ENCODE peak calls at places on chromosomes 11 and 22, in four cellular contexts. D is NB4, G is foreskin fibroblast, Z is GM10248. E is an unnamed sample.

GRCh38 chr11:297666-298405 is 1.5 kb downstream of the IFITM5 start:
- DNase-seq in D (no peak), G (peak; percentile 77), Z (no peak), E (no peak)

GRCh38 chr22:25383892-25384291 is 164.5 kb downstream of the CRYBB2 start:
- DNase-seq in D (no peak), G (no peak), Z (no peak), E (no peak)

GRCh38 chr11:64101461-64101860 is 64.5 kb downstream of the MACROD1 start:
- DNase-seq in D (no peak), G (peak; percentile 56), Z (no peak), E (no peak)

GRCh38 chr11:75429641-75429901 is 3.4 kb downstream of the KLHL35 start:
- DNase-seq in D (no peak), G (no peak), Z (no peak), E (no peak)

GRCh38 chr11:130448416-130449068 is at the start of gene ADAMTS15:
- DNase-seq in D (peak; percentile 98), G (peak; percentile 88), Z (peak; percentile 58), E (peak; percentile 69)

GRCh38 chr11:17244046-17244445 is 32.5 kb upstream of the NUCB2 start:
- DNase-seq in D (no peak), G (no peak), Z (no peak), E (peak; percentile 28)

GRCh38 chr22:26321469-26321913 is 107.6 kb upstream of the ASPHD2 start:
- DNase-seq in D (no peak), G (peak; percentile 91), Z (no peak), E (no peak)

GRCh38 chr22:18136563-18137320 is 13.2 kb upstream of the USP18 start:
- DNase-seq in D (no peak), G (no peak), Z (no peak), E (no peak)

GRCh38 chr11:133897331-133897650 is 52.0 kb upstream of the SPATA19 start:
- DNase-seq in D (no peak), G (no peak), Z (no peak), E (no peak)

GRCh38 chr22:18056161-18056666 is 21.6 kb upstream of the PEX26 start:
- DNase-seq in D (no peak), G (peak; percentile 90), Z (peak; percentile 46), E (peak; percentile 63)

GRCh38 chr11:76695133-76695532 is 24.6 kb upstream of the LRRC32 start:
- DNase-seq in D (peak; percentile 25), G (peak; percentile 58), Z (no peak), E (no peak)
- TF ChIP-seq CTCF in D (no peak), G (no peak), Z (no peak), E (no peak)

GRCh38 chr11:128776434-128777284 is 82.8 kb downstream of the FLI1 start:
- DNase-seq in D (peak; percentile 54), G (no peak), Z (peak; percentile 61), E (peak; percentile 65)
- TF ChIP-seq CTCF in D (peak; percentile 51), G (peak; percentile 18), Z (peak; percentile 42), E (peak; percentile 43)

DNA sequence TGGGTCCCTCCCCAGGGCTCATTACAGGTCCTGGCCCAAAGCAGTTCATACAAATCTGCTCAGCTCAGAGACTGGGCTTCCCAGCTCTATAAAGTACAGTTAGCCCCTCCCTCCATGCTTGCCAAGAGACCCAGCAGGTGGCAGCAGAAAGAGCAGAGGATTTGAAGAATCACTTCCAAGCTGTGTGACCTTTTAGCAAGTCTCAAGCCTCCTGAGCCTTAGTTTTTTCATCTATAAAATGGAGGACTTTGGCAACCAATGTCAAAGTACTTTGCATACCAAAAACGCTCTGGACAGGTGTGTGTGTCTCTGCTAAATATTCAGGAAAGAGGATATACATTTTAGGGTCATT is 26.6 kb downstream of the RELT start:
- DNase-seq in D (peak; percentile 60), G (peak; percentile 43), Z (no peak), E (peak; percentile 58)
- TF ChIP-seq CTCF in D (peak; percentile 48), G (peak; percentile 25), Z (peak; percentile 30), E (peak; percentile 41)

GRCh38 chr22:33272180-33272579 is 214.0 kb upstream of the SYN3 start:
- DNase-seq in D (no peak), G (no peak), Z (no peak), E (no peak)

GRCh38 chr22:33274214-33274828 is 216.1 kb upstream of the SYN3 start:
- DNase-seq in D (peak; percentile 50), G (no peak), Z (peak; percentile 47), E (peak; percentile 44)

GRCh38 chr22:33270596-33270995 is 212.4 kb upstream of the SYN3 start:
- DNase-seq in D (no peak), G (no peak), Z (no peak), E (no peak)

GRCh38 chr22:33272866-33273265 is 214.7 kb upstream of the SYN3 start:
- DNase-seq in D (no peak), G (no peak), Z (peak; percentile 51), E (peak; percentile 30)

GRCh38 chr22:33271390-33272161 is 213.4 kb upstream of the SYN3 start:
- DNase-seq in D (peak; percentile 15), G (no peak), Z (peak; percentile 57), E (peak; percentile 64)
- TF ChIP-seq CTCF in D (no peak), G (no peak), Z (no peak), E (no peak)